ENCODE peak calls at places on chromosome 20, in nine cellular contexts. O, G, K, T, E, S, B, V and F are unnamed samples.

GRCh38 chr20:61923371-61924166 is 142.1 kb downstream of the TAF4 start:
- DNase-seq in O (no peak), G (no peak), K (no peak), T (no peak), E (no peak), S (no peak), B (no peak), V (no peak), F (peak; percentile 2)

GRCh38 chr20:51345601-51346101 is 196.9 kb downstream of the NFATC2 start:
- DNase-seq in O (no peak), G (no peak), K (peak; percentile 26), T (no peak), E (peak; percentile 37), S (no peak), B (no peak), V (no peak), F (no peak)

GRCh38 chr20:41638459-41638858 is 20.3 kb upstream of the CHD6 start:
- DNase-seq in O (no peak), G (no peak), K (no peak), T (no peak), E (no peak), S (no peak), B (no peak), V (no peak), F (no peak)

GRCh38 chr20:62770111-62770910 is 26.0 kb upstream of the MRGBP start:
- DNase-seq in O (no peak), G (no peak), K (peak; percentile 9), T (no peak), E (no peak), S (no peak), B (no peak), V (no peak), F (no peak)

GRCh38 chr20:40952231-40952630 is 76.4 kb upstream of the TOP1 start:
- DNase-seq in O (no peak), G (no peak), K (no peak), T (no peak), E (no peak), S (no peak), B (no peak), V (no peak), F (no peak)

GRCh38 chr20:14235355-14235754 is 102.1 kb downstream of the FLRT3 start:
- DNase-seq in O (no peak), G (no peak), K (no peak), T (no peak), E (no peak), S (no peak), B (no peak), V (no peak), F (no peak)

GRCh38 chr20:45911486-45912343 is at the start of gene PLTP:
- DNase-seq in O (peak; percentile 22), G (peak; percentile 77), K (peak; percentile 75), T (no peak), E (peak; percentile 77), S (peak; percentile 58), B (peak; percentile 78), V (peak; percentile 87), F (peak; percentile 75)

GRCh38 chr20:51446656-51447055 is 95.9 kb downstream of the NFATC2 start:
- DNase-seq in O (no peak), G (peak; percentile 69), K (peak; percentile 47), T (no peak), E (peak; percentile 61), S (no peak), B (no peak), V (no peak), F (no peak)

GRCh38 chr20:39036011-39036410 is 73.9 kb downstream of the DHX35 start:
- DNase-seq in O (no peak), G (no peak), K (no peak), T (no peak), E (no peak), S (no peak), B (no peak), V (no peak), F (no peak)

GRCh38 chr20:60172306-60172984 is 214.2 kb downstream of the CDH26 start:
- DNase-seq in O (no peak), G (no peak), K (no peak), T (no peak), E (no peak), S (no peak), B (no peak), V (no peak), F (no peak)

GRCh38 chr20:7410150-7410549 is 530.1 kb downstream of the HAO1 start:
- DNase-seq in O (no peak), G (no peak), K (no peak), T (no peak), E (no peak), S (no peak), B (no peak), V (no peak), F (no peak)

GRCh38 chr20:1177680-1178079 is 7.1 kb downstream of the TMEM74B start:
- DNase-seq in O (no peak), G (no peak), K (no peak), T (no peak), E (no peak), S (no peak), B (no peak), V (peak; percentile 88), F (no peak)

GRCh38 chr20:14384411-14384810 is 47.0 kb upstream of the FLRT3 start:
- DNase-seq in O (no peak), G (no peak), K (no peak), T (no peak), E (no peak), S (no peak), B (no peak), V (no peak), F (no peak)

GRCh38 chr20:16201191-16201590 is 372.1 kb downstream of the KIF16B start:
- DNase-seq in O (no peak), G (no peak), K (no peak), T (no peak), E (no peak), S (no peak), B (no peak), V (no peak), F (no peak)

GRCh38 chr20:44083220-44083933 is 103.6 kb downstream of the JPH2 start:
- DNase-seq in O (peak; percentile 80), G (no peak), K (peak; percentile 76), T (no peak), E (no peak), S (no peak), B (peak; percentile 52), V (no peak), F (peak; percentile 63)

DNA sequence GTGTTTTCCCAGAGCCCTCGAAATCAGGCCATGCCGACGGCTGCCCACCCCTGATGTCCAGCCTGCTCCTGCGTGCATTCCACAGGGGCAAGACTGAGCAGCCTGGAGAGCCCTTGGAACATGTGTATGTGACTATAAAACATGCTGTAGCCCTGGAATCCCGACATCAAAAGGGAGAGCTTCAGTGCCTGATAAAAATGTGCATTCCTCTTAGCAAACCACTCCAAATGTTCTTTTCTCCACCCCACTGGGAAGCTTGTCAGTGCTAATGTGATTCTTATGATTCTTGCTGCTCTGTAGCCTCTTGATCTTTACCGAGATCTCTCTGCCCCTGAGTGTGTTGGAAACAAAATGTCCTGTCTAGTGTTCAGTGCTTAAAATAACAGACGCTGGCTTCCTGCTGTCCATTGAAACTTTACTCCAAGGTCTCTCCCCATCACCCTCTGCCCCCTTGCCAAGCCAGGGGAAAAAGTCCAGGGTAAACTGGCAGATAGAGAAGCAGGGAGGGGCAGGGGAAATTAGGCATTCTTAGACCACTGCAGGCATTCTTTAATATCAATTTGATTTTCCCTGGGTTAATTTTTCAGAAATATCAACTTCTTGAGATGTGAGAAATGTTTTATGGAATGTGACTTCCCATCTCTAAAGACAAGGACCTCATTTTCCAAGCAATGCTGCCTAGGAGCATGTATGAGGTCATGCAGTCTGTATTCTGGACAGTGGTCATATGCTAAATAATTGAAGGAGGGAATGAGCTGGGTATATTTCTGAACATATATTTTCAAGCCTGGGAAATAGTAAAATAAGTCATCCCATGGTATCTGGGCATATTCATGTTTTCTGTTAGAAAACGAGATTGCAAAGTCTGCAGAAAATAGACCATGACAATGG is 73.8 kb upstream of the ISM1 start:
- DNase-seq in O (peak; percentile 31), G (no peak), K (no peak), T (no peak), E (no peak), S (no peak), B (no peak), V (no peak), F (no peak)
- H3K27ac ChIP-seq in O (peak overlapping the region; percentile 78), G (peak overlapping the region; percentile 27), K (no peak overlapping the region), T (no peak overlapping the region), E (no peak overlapping the region), S (no peak overlapping the region), B (no peak overlapping the region), V (peak overlapping the region; percentile 26), F (no peak overlapping the region)

DNA sequence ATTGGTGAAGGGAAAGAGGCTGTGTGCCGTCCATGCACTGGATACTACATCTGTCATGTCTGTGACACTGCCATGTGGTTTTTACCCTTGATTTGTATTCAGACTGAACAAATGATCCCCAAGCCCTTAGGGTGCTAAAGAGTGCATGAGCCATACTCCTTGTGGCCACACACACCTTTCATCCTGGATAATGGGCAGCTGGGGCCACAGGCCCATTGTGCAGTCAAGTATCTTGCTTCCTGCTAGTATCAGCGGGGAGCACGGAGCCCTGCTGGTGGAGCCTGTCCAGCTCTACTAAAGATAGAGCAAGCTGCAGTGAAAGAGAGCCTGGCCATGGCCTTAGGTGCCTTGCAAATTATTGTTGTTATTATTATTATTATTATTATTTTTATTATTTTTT is 75.1 kb downstream of the SLX4IP start:
- DNase-seq in O (no peak), G (no peak), K (no peak), T (no peak), E (no peak), S (no peak), B (no peak), V (no peak), F (no peak)
- H3K4me1 ChIP-seq in O (peaks cover 24% of the 10 kb centered on the region), G (peaks cover 4% of the 10 kb centered on the region), K (peaks cover 50% of the 10 kb centered on the region), T (peaks cover 11% of the 10 kb centered on the region), E (peaks cover 70% of the 10 kb centered on the region), S (peaks cover 42% of the 10 kb centered on the region), B (peaks cover 45% of the 10 kb centered on the region), V (peaks cover 2% of the 10 kb centered on the region), F (peaks cover 63% of the 10 kb centered on the region)

GRCh38 chr20:49043000-49043399 is 3.1 kb upstream of the CSE1L start:
- DNase-seq in O (no peak), G (no peak), K (no peak), T (no peak), E (no peak), S (no peak), B (no peak), V (peak; percentile 34), F (no peak)

GRCh38 chr20:49045440-49046086 is 549 bp upstream of the CSE1L start:
- DNase-seq in O (peak; percentile 5), G (no peak), K (peak; percentile 28), T (no peak), E (peak; percentile 40), S (peak; percentile 37), B (peak; percentile 49), V (no peak), F (peak; percentile 35)

GRCh38 chr20:49046087-49046900 is at the start of gene CSE1L:
- DNase-seq in O (peak; percentile 93), G (peak; percentile 94), K (peak; percentile 94), T (peak; percentile 86), E (peak; percentile 96), S (peak; percentile 95), B (peak; percentile 95), V (peak; percentile 97), F (peak; percentile 95)
- TF ChIP-seq CTCF in O (peak; percentile 47), G (no peak), K (no peak), T (no peak), E (peak; percentile 55), S (no peak), B (no peak), V (peak; percentile 40), F (no peak)

GRCh38 chr20:49455691-49456090 is 26.8 kb downstream of the KCNB1 start:
- DNase-seq in O (no peak), G (no peak), K (no peak), T (no peak), E (no peak), S (no peak), B (no peak), V (no peak), F (no peak)
- H3K27ac ChIP-seq in O (no peak overlapping the region), G (no peak overlapping the region), K (no peak overlapping the region), T (no peak overlapping the region), E (no peak overlapping the region), S (no peak overlapping the region), B (no peak overlapping the region), V (no peak overlapping the region), F (no peak overlapping the region)